ENCODE peak calls at places on chromosome 12, in nine cellular contexts. H, Y, D, I, Z, G, V, L and A are unnamed samples.

GRCh38 chr12:60255044-60255443 is 659.2 kb downstream of the SLC16A7 start:
- DNase-seq in H (no peak), L (no peak), Y (no peak), Z (no peak), I (no peak), G (no peak), D (no peak), V (no peak), A (no peak)

GRCh38 chr12:53219116-53219955 is 12.3 kb upstream of the ITGB7 start:
- DNase-seq in I (peak; percentile 88), D (peak; percentile 65), Y (no peak), H (peak; percentile 52), G (peak; percentile 46), L (peak; percentile 52), Z (peak; percentile 51), V (no peak), A (peak; percentile 60)

GRCh38 chr12:101737476-101737875 is 1.8 kb downstream of the SYCP3 start:
- DNase-seq in Y (no peak), Z (no peak), L (no peak), I (no peak), H (no peak), G (no peak), D (no peak), V (no peak), A (no peak)

GRCh38 chr12:121576851-121577391 is 3.9 kb downstream of the KDM2B start:
- DNase-seq in Y (no peak), I (peak; percentile 83), H (no peak), Z (peak; percentile 25), L (peak; percentile 78), V (no peak), G (no peak), D (peak; percentile 57), A (no peak)

GRCh38 chr12:15650399-15651128 is 138.6 kb downstream of the EPS8 start:
- DNase-seq in H (no peak), Z (no peak), D (no peak), G (no peak), I (peak; percentile 51), V (no peak), L (no peak), Y (no peak), A (no peak)

GRCh38 chr12:51994959-51995358 is 11.8 kb upstream of the TAMALIN start:
- DNase-seq in I (no peak), V (no peak), L (no peak), Y (no peak), H (no peak), G (no peak), D (no peak), Z (no peak), A (no peak)

GRCh38 chr12:55227643-55228042 is 6.8 kb downstream of the OR10A7 start:
- DNase-seq in L (no peak), Y (no peak), V (no peak), G (no peak), H (no peak), Z (no peak), I (no peak), D (no peak), A (no peak)

GRCh38 chr12:119178544-119179334 is at the start of gene HSPB8:
- DNase-seq in Y (no peak), D (peak; percentile 97), V (peak; percentile 97), H (no peak), Z (peak; percentile 94), G (peak; percentile 99), L (peak; percentile 84), I (peak; percentile 98), A (peak; percentile 93)

GRCh38 chr12:4114986-4115385 is 158.6 kb upstream of the CCND2 start:
- DNase-seq in I (no peak), G (no peak), V (no peak), Z (no peak), D (no peak), H (peak; percentile 20), Y (no peak), L (no peak), A (no peak)

GRCh38 chr12:133222211-133222610 is 13.5 kb downstream of the ANHX start:
- DNase-seq in D (no peak), H (no peak), I (no peak), Z (no peak), L (no peak), Y (no peak), V (no peak), G (no peak), A (no peak)

GRCh38 chr12:84036912-84037311 is 875.7 kb downstream of the SLC6A15 start:
- DNase-seq in L (no peak), H (no peak), V (no peak), G (no peak), Z (no peak), I (no peak), D (no peak), Y (no peak), A (no peak)

GRCh38 chr12:8504351-8504750 is 9.0 kb upstream of the CLEC4D start:
- DNase-seq in G (no peak), V (no peak), Z (no peak), H (no peak), D (no peak), I (no peak), L (no peak), Y (no peak), A (no peak)

GRCh38 chr12:121568971-121569808 is 11.6 kb downstream of the KDM2B start:
- DNase-seq in L (peak; percentile 40), H (no peak), G (no peak), Y (no peak), V (peak; percentile 63), Z (peak; percentile 52), I (peak; percentile 91), D (peak; percentile 79), A (peak; percentile 74)

GRCh38 chr12:121278450-121279375 is 17.8 kb downstream of the CAMKK2 start:
- DNase-seq in I (no peak), D (peak; percentile 75), H (no peak), L (no peak), Y (no peak), Z (peak; percentile 61), V (no peak), G (peak; percentile 55), A (peak; percentile 74)

GRCh38 chr12:27781680-27782079 is 1.6 kb upstream of the MANSC4 start:
- DNase-seq in G (no peak), Y (no peak), H (no peak), D (no peak), I (peak; percentile 35), V (no peak), Z (no peak), L (peak; percentile 3), A (no peak)

DNA sequence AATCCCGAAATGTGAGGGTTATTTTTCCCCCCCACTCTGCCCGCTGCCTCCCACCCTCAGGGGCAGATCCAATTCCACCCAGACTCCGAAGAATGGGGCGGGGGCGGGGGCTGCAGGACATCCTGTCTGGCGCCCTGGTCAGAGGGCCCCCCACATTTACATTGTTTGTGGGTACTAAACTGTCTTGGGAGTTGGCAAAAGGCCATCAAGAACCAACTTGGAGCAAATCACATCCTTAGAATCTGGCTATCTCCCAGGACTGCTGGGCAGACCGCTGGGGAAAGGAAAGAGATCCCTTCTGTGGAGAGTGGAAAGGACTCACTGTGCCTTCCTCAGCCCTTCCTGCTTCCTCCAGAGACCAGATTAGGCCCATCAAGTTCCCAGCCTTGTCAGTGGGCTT is 2.4 kb downstream of the EMP1 start:
- DNase-seq in Y (no peak), G (no peak), V (no peak), D (no peak), I (peak; percentile 46), H (no peak), Z (peak; percentile 39), L (no peak), A (no peak)
- H3K27ac ChIP-seq in Y (no peak overlapping the region), G (peak overlapping the region; percentile 75), V (peak overlapping the region; percentile 92), D (no peak overlapping the region), I (no peak overlapping the region), H (no peak overlapping the region), Z (peak overlapping the region; percentile 90), L (peak overlapping the region; percentile 86), A (peak overlapping the region; percentile 92)

DNA sequence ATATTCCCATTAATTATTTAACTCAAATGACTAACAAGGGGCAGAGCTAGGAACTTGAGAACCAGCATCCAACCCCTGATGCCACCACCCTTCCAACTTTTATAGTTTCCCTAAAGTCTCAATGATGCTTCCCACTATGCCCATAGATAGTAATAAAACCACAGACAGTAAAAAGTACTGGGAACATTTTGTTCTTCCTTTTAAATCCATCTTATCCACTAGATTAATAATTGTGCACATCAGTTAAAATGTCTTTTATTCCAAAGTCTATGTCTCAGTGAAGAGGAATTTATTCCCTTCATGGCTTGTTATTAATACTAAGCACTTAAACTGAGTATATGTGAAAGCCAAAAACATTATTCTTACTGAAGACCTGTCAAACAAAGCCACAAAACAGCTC is 45.8 kb downstream of the SINHCAF start:
- DNase-seq in Z (no peak), L (no peak), Y (no peak), G (no peak), D (no peak), V (no peak), I (no peak), H (no peak), A (no peak)
- H3K27ac ChIP-seq in Z (no peak overlapping the region), L (no peak overlapping the region), Y (no peak overlapping the region), G (no peak overlapping the region), D (no peak overlapping the region), V (no peak overlapping the region), I (no peak overlapping the region), H (no peak overlapping the region), A (no peak overlapping the region)

GRCh38 chr12:48862691-48863090 is 3.0 kb downstream of the RND1 start:
- DNase-seq in G (no peak), H (no peak), L (no peak), V (no peak), D (no peak), Y (no peak), Z (no peak), I (no peak), A (no peak)
- H3K27ac ChIP-seq in G (no peak overlapping the region), H (no peak overlapping the region), L (no peak overlapping the region), V (no peak overlapping the region), D (no peak overlapping the region), Y (no peak overlapping the region), Z (no peak overlapping the region), I (no peak overlapping the region), A (no peak overlapping the region)

GRCh38 chr12:62603811-62604098 is 137.1 kb downstream of the MON2 start:
- DNase-seq in Y (no peak), D (no peak), V (no peak), G (no peak), H (no peak), Z (no peak), L (no peak), I (no peak), A (no peak)

GRCh38 chr12:62605972-62606371 is 139.3 kb downstream of the MON2 start:
- DNase-seq in G (no peak), I (no peak), Z (no peak), V (no peak), D (no peak), L (no peak), Y (no peak), H (no peak), A (no peak)

GRCh38 chr12:62604856-62605255 is 138.2 kb downstream of the MON2 start:
- DNase-seq in G (no peak), V (no peak), D (no peak), Z (no peak), L (peak; percentile 36), I (peak; percentile 42), Y (peak; percentile 9), H (peak; percentile 21), A (no peak)

GRCh38 chr12:62603061-62603810 is 136.6 kb downstream of the MON2 start:
- DNase-seq in Y (peak; percentile 63), G (peak; percentile 95), Z (peak; percentile 89), D (peak; percentile 93), H (peak; percentile 79), I (peak; percentile 89), L (peak; percentile 70), V (peak; percentile 77), A (peak; percentile 92)

DNA sequence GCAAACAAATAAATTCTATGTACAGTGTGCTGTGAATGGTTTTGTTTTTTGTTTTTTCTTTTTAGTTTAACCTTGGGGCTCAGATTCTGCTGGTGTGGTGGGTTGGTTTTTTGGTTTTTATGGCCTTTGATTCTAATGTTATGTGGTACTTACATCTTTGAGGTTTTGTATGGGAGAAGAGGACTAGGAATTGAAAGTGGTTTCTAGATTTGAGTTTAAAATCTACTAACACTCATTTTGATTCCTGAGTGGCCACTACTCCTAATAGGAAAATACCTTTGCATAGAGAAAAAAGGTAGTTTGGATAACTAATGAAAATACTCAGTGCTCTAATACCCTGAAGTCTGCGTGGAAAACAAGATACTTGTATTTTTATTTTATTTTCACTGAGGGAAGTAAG is 137.7 kb downstream of the MON2 start:
- DNase-seq in H (no peak), G (no peak), D (no peak), Z (no peak), Y (no peak), L (no peak), V (no peak), I (no peak), A (no peak)
- H3K27ac ChIP-seq in H (no peak overlapping the region), G (peak overlapping the region; percentile 25), D (no peak overlapping the region), Z (peak overlapping the region; percentile 100), Y (no peak overlapping the region), L (peak overlapping the region; percentile 98), V (peak overlapping the region; percentile 4), I (no peak overlapping the region), A (peak overlapping the region; percentile 99)